ENCODE peak calls at places on chromosomes 2 and 18, in six cellular contexts. K, S, L, P, T and V are unnamed samples.

GRCh38 chr2:133477614-133477990 is 90.7 kb downstream of the NCKAP5 start:
- DNase-seq in T (no peak), S (no peak), K (no peak), L (no peak), P (no peak), V (no peak)

GRCh38 chr2:7044253-7045250 is 127.3 kb downstream of the RNF144A start:
- DNase-seq in L (peak; percentile 93), P (peak; percentile 76), S (peak; percentile 63), K (peak; percentile 55), T (peak; percentile 76), V (peak; percentile 74)

GRCh38 chr2:156322103-156322671 is 10.3 kb downstream of the NR4A2 start:
- DNase-seq in T (no peak), L (no peak), S (no peak), K (no peak), P (no peak), V (no peak)

GRCh38 chr2:18473241-18473841 is 87.1 kb downstream of the RDH14 start:
- DNase-seq in P (peak; percentile 68), L (no peak), K (no peak), T (no peak), S (no peak), V (no peak)

GRCh38 chr18:25350561-25351201 is 1.3 kb downstream of the ZNF521 start:
- DNase-seq in T (peak; percentile 44), K (no peak), L (peak; percentile 51), P (peak; percentile 65), S (no peak), V (peak; percentile 9)

GRCh38 chr18:45670281-45670962 is 53.6 kb upstream of the SLC14A1 start:
- DNase-seq in K (peak; percentile 20), P (no peak), S (no peak), T (no peak), L (peak; percentile 57), V (no peak)

GRCh38 chr2:71672640-71673401 is 219.5 kb downstream of the DYSF start:
- DNase-seq in L (peak; percentile 36), T (no peak), P (no peak), K (no peak), S (no peak), V (no peak)

GRCh38 chr18:30903566-30903965 is 139.0 kb downstream of the DSC3 start:
- DNase-seq in K (no peak), P (no peak), L (no peak), S (peak; percentile 22), T (no peak), V (no peak)

GRCh38 chr2:147933931-147934330 is 86.6 kb downstream of the ORC4 start:
- DNase-seq in P (no peak), L (no peak), T (peak; percentile 27), K (no peak), S (no peak), V (no peak)

GRCh38 chr2:241309684-241310117 is 5.8 kb downstream of the HDLBP start:
- DNase-seq in L (peak; percentile 81), T (no peak), P (no peak), K (peak; percentile 62), S (no peak), V (no peak)

GRCh38 chr2:232869138-232870001 is 694 bp upstream of the SNORC start:
- DNase-seq in S (no peak), K (no peak), T (peak; percentile 62), L (peak; percentile 30), P (no peak), V (no peak)

GRCh38 chr2:238528953-238529781 is 102.4 kb downstream of the ASB1 start:
- DNase-seq in L (no peak), S (peak; percentile 55), P (no peak), T (no peak), K (no peak), V (no peak)

GRCh38 chr2:232419245-232420072 is 12.8 kb downstream of the ALPG start:
- DNase-seq in K (no peak), L (no peak), T (peak; percentile 74), S (no peak), P (no peak), V (no peak)

GRCh38 chr2:37616674-37616999 is 54.8 kb downstream of the CDC42EP3 start:
- DNase-seq in L (no peak), P (no peak), K (no peak), S (no peak), T (no peak), V (no peak)

GRCh38 chr2:149451417-149452165 is 121.2 kb downstream of the LYPD6 start:
- DNase-seq in K (no peak), T (no peak), L (no peak), P (no peak), S (no peak), V (no peak)

GRCh38 chr2:136246086-136246669 is 128.2 kb upstream of the CXCR4 start:
- DNase-seq in T (peak; percentile 52), K (no peak), P (no peak), S (no peak), L (peak; percentile 79), V (no peak)

GRCh38 chr2:208142255-208142924 is 3.6 kb downstream of the CRYGB start:
- DNase-seq in L (no peak), T (no peak), K (no peak), S (no peak), P (no peak), V (no peak)

GRCh38 chr18:58860747-58861224 is 3.9 kb upstream of the ZNF532 start:
- DNase-seq in L (no peak), K (no peak), T (no peak), S (no peak), P (no peak), V (no peak)

GRCh38 chr2:189287363-189287762 is 107.8 kb upstream of the COL5A2 start:
- DNase-seq in S (no peak), P (no peak), K (no peak), L (no peak), T (no peak), V (no peak)

GRCh38 chr2:225337183-225337582 is 62.3 kb upstream of the NYAP2 start:
- DNase-seq in P (no peak), K (no peak), S (no peak), L (no peak), T (peak; percentile 35), V (no peak)

GRCh38 chr2:113080134-113080533 is 12.4 kb downstream of the IL1F10 start:
- DNase-seq in P (no peak), S (peak; percentile 15), L (no peak), T (peak; percentile 80), K (peak; percentile 4), V (peak; percentile 54)

GRCh38 chr18:50805732-50806131 is 14.1 kb downstream of the MRO start:
- DNase-seq in L (peak; percentile 59), P (no peak), K (no peak), T (no peak), S (no peak), V (no peak)

GRCh38 chr2:239790721-239791120 is 234.4 kb downstream of the NDUFA10 start:
- DNase-seq in P (no peak), T (no peak), K (no peak), L (peak; percentile 23), S (no peak), V (no peak)

GRCh38 chr2:66929632-66930385 is 467.3 kb upstream of the ETAA1 start:
- DNase-seq in P (peak; percentile 73), L (peak; percentile 62), T (no peak), K (no peak), S (no peak), V (no peak)

GRCh38 chr2:106575955-106576354 is 88.8 kb downstream of the CD8B2 start:
- DNase-seq in T (peak; percentile 67), L (no peak), P (peak; percentile 76), S (no peak), K (no peak), V (peak; percentile 73)

GRCh38 chr2:173446722-173447121 is 92.0 kb downstream of the CDCA7 start:
- DNase-seq in P (no peak), T (no peak), L (no peak), K (no peak), S (no peak), V (no peak)

GRCh38 chr2:150880986-150881385 is 380.7 kb downstream of the RBM43 start:
- DNase-seq in K (no peak), S (no peak), T (no peak), L (no peak), P (no peak), V (no peak)

GRCh38 chr2:131034122-131035051 is 58.9 kb downstream of the FAM168B start:
- DNase-seq in K (no peak), P (no peak), T (peak; percentile 72), S (no peak), L (no peak), V (peak; percentile 46)

GRCh38 chr2:43098065-43098464 is 128.3 kb downstream of the ZFP36L2 start:
- DNase-seq in T (no peak), P (no peak), K (no peak), S (no peak), L (no peak), V (no peak)

DNA sequence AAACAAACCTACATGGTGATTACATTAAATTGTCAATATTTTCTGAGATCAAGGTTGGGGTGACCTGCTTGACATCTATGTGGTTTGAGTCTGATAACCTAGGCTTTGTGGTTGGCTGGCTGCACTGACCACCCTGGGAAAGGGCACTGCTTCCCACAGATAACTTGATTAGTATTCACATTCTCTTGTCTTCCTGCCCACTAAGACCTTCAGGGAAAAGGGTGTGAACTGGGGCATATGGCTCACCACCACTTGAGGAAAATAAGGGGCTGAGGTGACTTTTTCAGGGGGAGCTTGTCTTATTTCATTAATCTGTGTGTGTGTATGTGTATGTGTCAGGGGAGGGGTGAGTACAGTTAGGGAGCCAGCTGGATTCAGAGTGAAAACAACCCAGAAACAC is 1.5 kb downstream of the SMYD1 start:
- DNase-seq in S (no peak), L (no peak), T (no peak), P (no peak), K (no peak), V (no peak)
- H3K4me3 ChIP-seq in S (no peak overlapping the region), L (no peak overlapping the region), T (no peak overlapping the region), P (no peak overlapping the region), K (no peak overlapping the region), V (no peak overlapping the region)

GRCh38 chr2:121591199-121591598 is 58.1 kb downstream of the CLASP1 start:
- DNase-seq in K (no peak), L (no peak), T (no peak), P (no peak), S (no peak), V (no peak)
- TF ChIP-seq CTCF in K (no peak), L (no peak), T (no peak), P (no peak), S (no peak), V (no peak)

GRCh38 chr2:11787991-11788390 is 41.6 kb downstream of the LPIN1 start:
- DNase-seq in L (no peak), P (no peak), K (no peak), T (no peak), S (no peak), V (no peak)
- H3K36me3 ChIP-seq in L (no peaks in the 10 kb centered on the region), P (no peaks in the 10 kb centered on the region), K (peaks cover 60% of the 10 kb centered on the region), T (no peaks in the 10 kb centered on the region), S (peaks cover 27% of the 10 kb centered on the region), V (peaks cover 99% of the 10 kb centered on the region)

GRCh38 chr2:144456680-144457079 is 63.2 kb downstream of the ZEB2 start:
- DNase-seq in P (no peak), T (no peak), S (no peak), L (no peak), K (no peak), V (no peak)

GRCh38 chr2:144455979-144456378 is 63.9 kb downstream of the ZEB2 start:
- DNase-seq in L (no peak), K (no peak), P (no peak), T (no peak), S (no peak), V (no peak)

GRCh38 chr2:144453486-144454158 is 66.3 kb downstream of the ZEB2 start:
- DNase-seq in P (no peak), K (no peak), L (no peak), T (no peak), S (no peak), V (peak; percentile 35)

GRCh38 chr2:144453039-144453336 is 66.9 kb downstream of the ZEB2 start:
- DNase-seq in S (no peak), P (no peak), L (no peak), T (no peak), K (no peak), V (peak; percentile 13)

GRCh38 chr2:144454466-144455287 is 65.2 kb downstream of the ZEB2 start:
- DNase-seq in P (no peak), T (no peak), K (no peak), S (no peak), L (no peak), V (no peak)
- H3K4me3 ChIP-seq in P (no peak overlapping the region), T (no peak overlapping the region), K (no peak overlapping the region), S (no peak overlapping the region), L (no peak overlapping the region), V (no peak overlapping the region)